ENCODE peak calls at places on chromosomes 16 and 17, in ten cellular contexts. C, M, W, I, U, Y, Q, B, R and F are unnamed samples.

GRCh38 chr17:9676742-9677387 is 31.5 kb downstream of the USP43 start:
- DNase-seq in C (peak; percentile 94), M (peak; percentile 9), W (peak; percentile 12), I (no peak), U (peak; percentile 70), Y (no peak), Q (peak; percentile 1), B (peak; percentile 93), R (no peak), F (no peak)

GRCh38 chr16:72409428-72409827 is 237.5 kb upstream of the PMFBP1 start:
- DNase-seq in C (no peak), M (no peak), W (no peak), I (no peak), U (no peak), Y (no peak), Q (no peak), B (no peak), R (no peak), F (no peak)

GRCh38 chr16:76577003-76577402 is 299.8 kb downstream of the CNTNAP4 start:
- DNase-seq in C (no peak), M (peak; percentile 61), W (no peak), I (no peak), U (no peak), Y (peak; percentile 11), Q (no peak), B (no peak), R (no peak), F (no peak)

GRCh38 chr17:31657876-31658275 is 201.2 kb downstream of the COPRS start:
- DNase-seq in C (no peak), M (no peak), W (no peak), I (no peak), U (no peak), Y (no peak), Q (no peak), B (no peak), R (no peak), F (no peak)

GRCh38 chr17:6639651-6640535 is 618 bp downstream of the KIAA0753 start:
- DNase-seq in C (peak; percentile 39), M (no peak), W (peak; percentile 38), I (peak; percentile 72), U (peak; percentile 80), Y (peak; percentile 19), Q (peak; percentile 44), B (peak; percentile 46), R (peak; percentile 53), F (peak; percentile 77)

GRCh38 chr16:83802135-83802534 is 5.6 kb upstream of the HSBP1 start:
- DNase-seq in C (peak; percentile 93), M (no peak), W (peak; percentile 81), I (no peak), U (peak; percentile 93), Y (no peak), Q (peak; percentile 81), B (peak; percentile 54), R (no peak), F (no peak)

GRCh38 chr16:27208809-27209208 is 5.5 kb downstream of the KDM8 start:
- DNase-seq in C (no peak), M (no peak), W (no peak), I (no peak), U (no peak), Y (no peak), Q (no peak), B (no peak), R (no peak), F (no peak)

GRCh38 chr17:385195-385835 is 32.7 kb upstream of the RPH3AL start:
- DNase-seq in C (peak; percentile 13), M (no peak), W (no peak), I (peak; percentile 81), U (peak; percentile 59), Y (no peak), Q (no peak), B (no peak), R (peak; percentile 20), F (no peak)

GRCh38 chr17:17414316-17414937 is 62.4 kb upstream of the MED9 start:
- DNase-seq in C (peak; percentile 70), M (no peak), W (peak; percentile 80), I (no peak), U (peak; percentile 95), Y (no peak), Q (peak; percentile 52), B (peak; percentile 70), R (no peak), F (no peak)

GRCh38 chr17:43655702-43656275 is 5.9 kb downstream of the MEOX1 start:
- DNase-seq in C (no peak), M (no peak), W (no peak), I (no peak), U (no peak), Y (no peak), Q (peak; percentile 14), B (no peak), R (no peak), F (no peak)

GRCh38 chr17:61903251-61903650 is 24.5 kb downstream of the INTS2 start:
- DNase-seq in C (no peak), M (no peak), W (no peak), I (no peak), U (no peak), Y (no peak), Q (no peak), B (no peak), R (no peak), F (no peak)

GRCh38 chr17:61908292-61909037 is 19.3 kb downstream of the INTS2 start:
- DNase-seq in C (no peak), M (no peak), W (no peak), I (no peak), U (no peak), Y (no peak), Q (no peak), B (no peak), R (no peak), F (no peak)

GRCh38 chr17:61907361-61907760 is 20.4 kb downstream of the INTS2 start:
- DNase-seq in C (no peak), M (no peak), W (no peak), I (no peak), U (no peak), Y (no peak), Q (no peak), B (no peak), R (no peak), F (no peak)

DNA sequence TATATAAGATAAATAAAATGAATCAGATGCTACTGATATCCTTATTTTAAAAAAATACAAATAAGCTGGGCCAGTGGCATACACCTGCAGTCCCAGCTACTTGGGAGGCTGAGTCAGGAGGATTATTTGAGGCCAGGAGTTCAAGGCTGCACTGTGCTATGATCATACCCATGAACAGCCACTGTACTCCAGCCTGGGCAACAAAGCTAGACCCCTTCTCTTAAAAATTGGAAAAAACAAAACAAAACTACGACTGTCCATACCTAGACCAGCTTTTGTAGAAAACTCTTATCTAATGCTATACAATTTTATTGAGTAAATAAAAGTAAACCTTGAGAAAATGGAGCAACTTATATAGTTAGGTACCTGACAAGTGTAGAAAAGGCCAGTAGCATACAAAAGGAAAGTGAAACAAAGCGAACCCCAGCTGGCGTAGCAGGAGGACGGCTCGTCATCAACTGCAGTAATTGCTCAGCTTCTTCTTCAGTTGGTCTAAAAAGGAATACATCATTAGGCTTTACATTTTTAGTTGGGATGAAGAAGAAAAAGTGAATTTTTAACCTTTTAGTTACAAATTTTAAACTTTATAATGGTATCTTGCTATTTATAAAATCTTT is 23.6 kb downstream of the INTS2 start:
- DNase-seq in C (no peak), M (peak; percentile 25), W (no peak), I (no peak), U (no peak), Y (peak; percentile 87), Q (no peak), B (no peak), R (no peak), F (no peak)
- H3K4me3 ChIP-seq in C (no peak overlapping the region), M (no peak overlapping the region), W (no peak overlapping the region), I (no peak overlapping the region), U (no peak overlapping the region), Y (peak overlapping the region; percentile 30), Q (no peak overlapping the region), B (no peak overlapping the region), R (no peak overlapping the region), F (no peak overlapping the region)

GRCh38 chr17:82547981-82548380 is 28.4 kb downstream of the FOXK2 start:
- DNase-seq in C (no peak), M (no peak), W (no peak), I (no peak), U (no peak), Y (no peak), Q (no peak), B (no peak), R (no peak), F (no peak)

GRCh38 chr17:82551779-82552457 is 32.4 kb downstream of the FOXK2 start:
- DNase-seq in C (peak; percentile 77), M (no peak), W (peak; percentile 70), I (peak; percentile 39), U (peak; percentile 84), Y (peak; percentile 86), Q (peak; percentile 69), B (peak; percentile 62), R (peak; percentile 91), F (peak; percentile 92)

GRCh38 chr17:82545071-82545462 is 25.5 kb downstream of the FOXK2 start:
- DNase-seq in C (no peak), M (no peak), W (no peak), I (no peak), U (peak; percentile 39), Y (no peak), Q (peak; percentile 61), B (no peak), R (no peak), F (no peak)

GRCh38 chr17:82552580-82552979 is 33.0 kb downstream of the FOXK2 start:
- DNase-seq in C (no peak), M (no peak), W (no peak), I (no peak), U (no peak), Y (no peak), Q (no peak), B (no peak), R (no peak), F (no peak)

GRCh38 chr17:82548681-82549303 is 29.3 kb downstream of the FOXK2 start:
- DNase-seq in C (peak; percentile 25), M (no peak), W (no peak), I (no peak), U (no peak), Y (no peak), Q (no peak), B (no peak), R (no peak), F (no peak)
- H3K4me1 ChIP-seq in C (peaks cover 13% of the 10 kb centered on the region), M (peaks cover 34% of the 10 kb centered on the region), W (peaks cover 2% of the 10 kb centered on the region), I (no peaks in the 10 kb centered on the region), U (peaks cover 6% of the 10 kb centered on the region), Y (peaks cover 9% of the 10 kb centered on the region), Q (peaks cover 3% of the 10 kb centered on the region), B (peaks cover 4% of the 10 kb centered on the region), R (peaks cover 52% of the 10 kb centered on the region), F (peaks cover 48% of the 10 kb centered on the region)

DNA sequence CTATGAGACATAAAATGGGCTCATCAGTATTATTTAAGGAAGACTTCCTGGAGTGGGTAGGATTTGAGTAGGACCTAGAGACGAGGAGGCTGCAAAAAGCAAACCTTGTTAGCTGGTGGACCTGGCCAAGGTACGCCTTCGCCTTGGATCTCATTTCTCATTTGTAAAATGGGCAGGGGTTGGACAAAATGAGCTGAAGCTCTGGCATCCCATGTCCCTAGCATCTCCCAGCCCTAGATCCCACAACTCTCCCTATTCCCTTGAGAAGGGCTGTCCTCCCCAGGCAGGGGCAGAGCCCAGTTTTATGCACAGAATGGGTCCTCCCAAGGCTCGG is 306 bp upstream of the SPATA20 start:
- DNase-seq in C (no peak), M (no peak), W (no peak), I (no peak), U (no peak), Y (no peak), Q (no peak), B (no peak), R (no peak), F (no peak)
- H2AFZ ChIP-seq in C (peak overlapping the region; percentile 69), M (peak overlapping the region; percentile 82), W (peak overlapping the region; percentile 92), I (no peak overlapping the region), U (no peak overlapping the region), Y (no peak overlapping the region), Q (no peak overlapping the region), B (no peak overlapping the region), R (no peak overlapping the region), F (no peak overlapping the region)

GRCh38 chr16:65453646-65454045 is 331.8 kb upstream of the CDH11 start:
- DNase-seq in C (no peak), M (no peak), W (no peak), I (peak; percentile 3), U (no peak), Y (no peak), Q (no peak), B (no peak), R (no peak), F (no peak)
- H3K4me3 ChIP-seq in C (no peak overlapping the region), M (no peak overlapping the region), W (no peak overlapping the region), I (no peak overlapping the region), U (no peak overlapping the region), Y (no peak overlapping the region), Q (no peak overlapping the region), B (no peak overlapping the region), R (no peak overlapping the region), F (no peak overlapping the region)